ENCODE peak calls at places on chromosomes 11 and 22, in eight cellular contexts. O is fibroblast of villous mesenchyme; R is putamen; Y is endothelial cell; A is activated CD4-positive, alpha-beta T cell treated with anti-CD3 and anti-CD28 coated beads, Interleukin-2, amount 50 U/mL, for 1 hour; N is RPMI7951; L is GM18507; V is DND-41. P is an unnamed sample.

GRCh38 chr11:17077240-17077519 is 287 bp downstream of the RPS13 start:
- DNase-seq in O (no peak), R (no peak), Y (no peak), A (no peak), N (no peak), L (no peak), V (no peak), P (no peak)

GRCh38 chr22:40922484-40923303 is 28.5 kb upstream of the RBX1 start:
- DNase-seq in O (peak; percentile 76), R (peak; percentile 41), Y (peak; percentile 19), A (no peak), N (peak; percentile 52), L (peak; percentile 20), V (peak; percentile 17), P (peak; percentile 51)

GRCh38 chr11:119942583-119943338 is 195.2 kb downstream of the TRIM29 start:
- DNase-seq in O (peak; percentile 23), R (no peak), Y (no peak), A (no peak), N (peak; percentile 20), L (no peak), V (no peak), P (no peak)

GRCh38 chr11:35709386-35709785 is 46.8 kb downstream of the TRIM44 start:
- DNase-seq in O (no peak), R (no peak), Y (no peak), A (no peak), N (no peak), L (no peak), V (no peak), P (no peak)

GRCh38 chr22:47050601-47051051 is 288.2 kb downstream of the TBC1D22A start:
- DNase-seq in O (no peak), R (no peak), Y (no peak), A (no peak), N (no peak), L (no peak), V (no peak), P (no peak)

GRCh38 chr11:71236836-71237475 is 15.4 kb downstream of the SHANK2 start:
- DNase-seq in O (no peak), R (no peak), Y (no peak), A (no peak), N (no peak), L (no peak), V (no peak), P (no peak)

GRCh38 chr11:16793511-16793910 is 55.1 kb downstream of the C11orf58 start:
- DNase-seq in O (no peak), R (no peak), Y (no peak), A (no peak), N (peak; percentile 40), L (no peak), V (no peak), P (no peak)

GRCh38 chr11:78099671-78100070 is 20.0 kb upstream of the NDUFC2 start:
- DNase-seq in O (no peak), R (no peak), Y (no peak), A (no peak), N (no peak), L (no peak), V (no peak), P (no peak)

GRCh38 chr11:65652511-65653228 is 10.0 kb downstream of the RELA start:
- DNase-seq in O (peak; percentile 97), R (peak; percentile 90), Y (peak; percentile 96), A (peak; percentile 94), N (peak; percentile 92), L (peak; percentile 96), V (peak; percentile 96), P (peak; percentile 99)

GRCh38 chr11:109405671-109406070 is 16.3 kb upstream of the C11orf87 start:
- DNase-seq in O (no peak), R (no peak), Y (no peak), A (no peak), N (no peak), L (no peak), V (no peak), P (no peak)

GRCh38 chr11:130653838-130654601 is 205.6 kb downstream of the ADAMTS15 start:
- DNase-seq in O (no peak), R (no peak), Y (no peak), A (no peak), N (no peak), L (no peak), V (no peak), P (no peak)

GRCh38 chr11:61007383-61007970 is 36.0 kb downstream of the CD6 start:
- DNase-seq in O (no peak), R (no peak), Y (no peak), A (no peak), N (no peak), L (no peak), V (no peak), P (no peak)